ENCODE peak calls at places on chromosomes 16 and 17, in five cellular contexts. One of them, this sample, is unnamed.

GRCh38 chr16:3774156-3774767 is 56.9 kb upstream of the TRAP1 start:
- DNase-seq in mesothelial cell of epicardium: no peak
- DNase-seq in AG09319: no peak
- DNase-seq in Caco-2: no peak
- DNase-seq in lower leg skin: peak
- DNase-seq in this sample: no peak

GRCh38 chr17:39231091-39231561 is 5.4 kb upstream of the STAC2 start:
- DNase-seq in mesothelial cell of epicardium: no peak
- DNase-seq in lower leg skin: no peak
- DNase-seq in AG09319: no peak
- DNase-seq in Caco-2: no peak
- DNase-seq in this sample: no peak

GRCh38 chr16:87465306-87465705 is 27.5 kb downstream of the ZCCHC14 start:
- DNase-seq in lower leg skin: peak
- DNase-seq in mesothelial cell of epicardium: no peak
- DNase-seq in Caco-2: no peak
- DNase-seq in AG09319: peak
- DNase-seq in this sample: no peak

GRCh38 chr16:72427001-72427785 is 255.2 kb upstream of the PMFBP1 start:
- DNase-seq in lower leg skin: no peak
- DNase-seq in AG09319: no peak
- DNase-seq in mesothelial cell of epicardium: no peak
- DNase-seq in Caco-2: no peak
- DNase-seq in this sample: no peak

GRCh38 chr16:30664616-30665109 is 6.4 kb downstream of the FBRS start:
- DNase-seq in Caco-2: no peak
- DNase-seq in AG09319: no peak
- DNase-seq in lower leg skin: no peak
- DNase-seq in mesothelial cell of epicardium: no peak
- DNase-seq in this sample: no peak

GRCh38 chr16:79146-80054 is 1.4 kb downstream of the MPG start:
- DNase-seq in Caco-2: no peak
- DNase-seq in lower leg skin: no peak
- DNase-seq in mesothelial cell of epicardium: no peak
- DNase-seq in AG09319: no peak
- DNase-seq in this sample: no peak

GRCh38 chr17:17420035-17420434 is 56.8 kb upstream of the MED9 start:
- DNase-seq in mesothelial cell of epicardium: no peak
- DNase-seq in Caco-2: no peak
- DNase-seq in AG09319: no peak
- DNase-seq in lower leg skin: peak
- DNase-seq in this sample: no peak

GRCh38 chr17:57724038-57724728 is 20.9 kb downstream of the CCDC182 start:
- DNase-seq in lower leg skin: peak
- DNase-seq in AG09319: no peak
- DNase-seq in mesothelial cell of epicardium: no peak
- DNase-seq in Caco-2: no peak
- DNase-seq in this sample: no peak

GRCh38 chr16:1945559-1946391 is 2.8 kb upstream of the MSRB1 start:
- DNase-seq in Caco-2: no peak
- DNase-seq in lower leg skin: no peak
- DNase-seq in AG09319: no peak
- DNase-seq in mesothelial cell of epicardium: no peak
- DNase-seq in this sample: no peak

GRCh38 chr17:83189673-83190385 is 110.4 kb downstream of the METRNL start:
- DNase-seq in Caco-2: peak
- DNase-seq in mesothelial cell of epicardium: peak
- DNase-seq in AG09319: peak
- DNase-seq in lower leg skin: peak
- DNase-seq in this sample: no peak

GRCh38 chr17:81923302-81924260 is 4.0 kb downstream of the MAFG start:
- DNase-seq in AG09319: no peak
- DNase-seq in Caco-2: no peak
- DNase-seq in lower leg skin: no peak
- DNase-seq in mesothelial cell of epicardium: peak
- DNase-seq in this sample: peak

GRCh38 chr17:83101805-83102480 is 22.5 kb downstream of the METRNL start:
- DNase-seq in mesothelial cell of epicardium: no peak
- DNase-seq in AG09319: no peak
- DNase-seq in Caco-2: no peak
- DNase-seq in lower leg skin: no peak
- DNase-seq in this sample: no peak

GRCh38 chr16:69171325-69172095 is 15.5 kb upstream of the SNTB2 start:
- DNase-seq in mesothelial cell of epicardium: no peak
- DNase-seq in lower leg skin: peak
- DNase-seq in Caco-2: no peak
- DNase-seq in AG09319: no peak
- DNase-seq in this sample: no peak

GRCh38 chr17:81254955-81255717 is 16.0 kb downstream of the NDUFAF8 start:
- DNase-seq in Caco-2: peak
- DNase-seq in mesothelial cell of epicardium: peak
- DNase-seq in AG09319: peak
- DNase-seq in lower leg skin: peak
- DNase-seq in this sample: peak

GRCh38 chr17:80252871-80253270 is 7.8 kb upstream of the RNF213 start:
- DNase-seq in Caco-2: no peak
- DNase-seq in lower leg skin: no peak
- DNase-seq in mesothelial cell of epicardium: no peak
- DNase-seq in AG09319: no peak
- DNase-seq in this sample: peak

GRCh38 chr17:7413346-7413985 is 5.8 kb downstream of the NLGN2 start:
- DNase-seq in mesothelial cell of epicardium: no peak
- DNase-seq in lower leg skin: no peak
- DNase-seq in Caco-2: no peak
- DNase-seq in AG09319: peak
- DNase-seq in this sample: no peak

GRCh38 chr16:49492090-49492801 is 118.6 kb downstream of the C16orf78 start:
- DNase-seq in lower leg skin: peak
- DNase-seq in mesothelial cell of epicardium: peak
- DNase-seq in AG09319: no peak
- DNase-seq in Caco-2: no peak
- DNase-seq in this sample: peak

GRCh38 chr17:79438936-79439335 is 171.9 kb downstream of the RBFOX3 start:
- DNase-seq in mesothelial cell of epicardium: no peak
- DNase-seq in Caco-2: no peak
- DNase-seq in lower leg skin: no peak
- DNase-seq in AG09319: no peak
- DNase-seq in this sample: no peak

GRCh38 chr17:78903101-78903779 is at the start of gene CEP295NL:
- DNase-seq in lower leg skin: no peak
- DNase-seq in Caco-2: no peak
- DNase-seq in mesothelial cell of epicardium: no peak
- DNase-seq in AG09319: no peak
- DNase-seq in this sample: peak

GRCh38 chr16:19696312-19696711 is 21.7 kb downstream of the KNOP1 start:
- DNase-seq in lower leg skin: peak
- DNase-seq in Caco-2: no peak
- DNase-seq in AG09319: peak
- DNase-seq in mesothelial cell of epicardium: no peak
- DNase-seq in this sample: no peak
- TF ChIP-seq CTCF in lower leg skin: no peak
- TF ChIP-seq CTCF in Caco-2: no peak
- TF ChIP-seq CTCF in AG09319: no peak
- TF ChIP-seq CTCF in mesothelial cell of epicardium: no peak
- TF ChIP-seq CTCF in this sample: no peak

GRCh38 chr16:86222541-86222940 is 287.8 kb upstream of the FOXF1 start:
- DNase-seq in Caco-2: no peak
- DNase-seq in lower leg skin: peak
- DNase-seq in mesothelial cell of epicardium: peak
- DNase-seq in AG09319: peak
- DNase-seq in this sample: no peak

GRCh38 chr16:86224629-86225028 is 285.7 kb upstream of the FOXF1 start:
- DNase-seq in mesothelial cell of epicardium: peak
- DNase-seq in AG09319: no peak
- DNase-seq in Caco-2: no peak
- DNase-seq in lower leg skin: no peak
- DNase-seq in this sample: no peak

GRCh38 chr16:86222965-86223551 is 287.3 kb upstream of the FOXF1 start:
- DNase-seq in AG09319: peak
- DNase-seq in lower leg skin: no peak
- DNase-seq in Caco-2: no peak
- DNase-seq in mesothelial cell of epicardium: peak
- DNase-seq in this sample: no peak

GRCh38 chr16:86225905-86226371 is 284.4 kb upstream of the FOXF1 start:
- DNase-seq in lower leg skin: peak
- DNase-seq in AG09319: no peak
- DNase-seq in mesothelial cell of epicardium: peak
- DNase-seq in Caco-2: peak
- DNase-seq in this sample: no peak

GRCh38 chr16:86224126-86224525 is 286.2 kb upstream of the FOXF1 start:
- DNase-seq in mesothelial cell of epicardium: peak
- DNase-seq in lower leg skin: peak
- DNase-seq in AG09319: no peak
- DNase-seq in Caco-2: peak
- DNase-seq in this sample: no peak
- TF ChIP-seq CTCF in mesothelial cell of epicardium: no peak
- TF ChIP-seq CTCF in lower leg skin: no peak
- TF ChIP-seq CTCF in AG09319: peak
- TF ChIP-seq CTCF in Caco-2: no peak
- TF ChIP-seq CTCF in this sample: no peak

GRCh38 chr16:81889896-81890634 is 111.0 kb downstream of the PLCG2 start:
- DNase-seq in Caco-2: peak
- DNase-seq in mesothelial cell of epicardium: peak
- DNase-seq in lower leg skin: no peak
- DNase-seq in AG09319: peak
- DNase-seq in this sample: peak
- TF ChIP-seq CTCF in Caco-2: peak
- TF ChIP-seq CTCF in mesothelial cell of epicardium: peak
- TF ChIP-seq CTCF in lower leg skin: no peak
- TF ChIP-seq CTCF in AG09319: peak
- TF ChIP-seq CTCF in this sample: peak

GRCh38 chr16:56732832-56733231 is 2.9 kb downstream of the NUP93 start:
- DNase-seq in mesothelial cell of epicardium: no peak
- DNase-seq in AG09319: no peak
- DNase-seq in lower leg skin: no peak
- DNase-seq in Caco-2: no peak
- DNase-seq in this sample: no peak
- TF ChIP-seq CTCF in mesothelial cell of epicardium: no peak
- TF ChIP-seq CTCF in AG09319: no peak
- TF ChIP-seq CTCF in lower leg skin: no peak
- TF ChIP-seq CTCF in Caco-2: no peak
- TF ChIP-seq CTCF in this sample: no peak

GRCh38 chr16:74720579-74720978 is 19.9 kb upstream of the MLKL start:
- DNase-seq in lower leg skin: no peak
- DNase-seq in mesothelial cell of epicardium: no peak
- DNase-seq in AG09319: no peak
- DNase-seq in Caco-2: no peak
- DNase-seq in this sample: no peak
- TF ChIP-seq CTCF in lower leg skin: no peak
- TF ChIP-seq CTCF in mesothelial cell of epicardium: no peak
- TF ChIP-seq CTCF in AG09319: no peak
- TF ChIP-seq CTCF in Caco-2: no peak
- TF ChIP-seq CTCF in this sample: no peak

GRCh38 chr17:77366558-77367245 is 225.9 kb downstream of the SEC14L1 start:
- DNase-seq in lower leg skin: no peak
- DNase-seq in AG09319: no peak
- DNase-seq in mesothelial cell of epicardium: no peak
- DNase-seq in Caco-2: no peak
- DNase-seq in this sample: no peak
- TF ChIP-seq CTCF in lower leg skin: no peak
- TF ChIP-seq CTCF in AG09319: no peak
- TF ChIP-seq CTCF in mesothelial cell of epicardium: no peak
- TF ChIP-seq CTCF in Caco-2: no peak
- TF ChIP-seq CTCF in this sample: no peak

DNA sequence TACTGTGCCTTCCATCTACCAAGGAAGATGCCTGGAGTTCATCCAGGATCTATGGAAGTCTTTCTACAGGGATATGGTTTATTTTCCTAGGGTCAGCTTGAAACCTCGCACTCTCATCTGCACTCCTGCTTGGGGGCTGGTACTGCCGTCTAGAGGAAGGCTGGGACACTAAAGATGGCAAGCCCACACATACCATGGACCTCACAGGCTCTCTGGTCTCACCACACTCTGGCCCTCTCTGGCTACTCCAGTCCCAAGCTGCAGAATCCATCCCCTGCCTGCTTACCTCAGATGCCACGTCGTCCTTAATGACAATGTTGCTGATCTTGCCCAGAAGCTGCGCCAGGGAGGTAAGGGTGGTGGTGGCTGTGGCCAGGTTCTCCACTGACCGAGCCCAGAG is 2.1 kb upstream of the UNC119 start:
- DNase-seq in Caco-2: no peak
- DNase-seq in AG09319: no peak
- DNase-seq in lower leg skin: no peak
- DNase-seq in mesothelial cell of epicardium: no peak
- DNase-seq in this sample: no peak
- TF ChIP-seq CTCF in Caco-2: no peak
- TF ChIP-seq CTCF in AG09319: no peak
- TF ChIP-seq CTCF in lower leg skin: no peak
- TF ChIP-seq CTCF in mesothelial cell of epicardium: no peak
- TF ChIP-seq CTCF in this sample: no peak

GRCh38 chr17:75771334-75772281 is 6.6 kb upstream of the GALK1 start:
- DNase-seq in AG09319: no peak
- DNase-seq in Caco-2: peak
- DNase-seq in mesothelial cell of epicardium: no peak
- DNase-seq in lower leg skin: peak
- DNase-seq in this sample: no peak
- TF ChIP-seq CTCF in AG09319: peak
- TF ChIP-seq CTCF in Caco-2: no peak
- TF ChIP-seq CTCF in mesothelial cell of epicardium: no peak
- TF ChIP-seq CTCF in lower leg skin: no peak
- TF ChIP-seq CTCF in this sample: no peak

DNA sequence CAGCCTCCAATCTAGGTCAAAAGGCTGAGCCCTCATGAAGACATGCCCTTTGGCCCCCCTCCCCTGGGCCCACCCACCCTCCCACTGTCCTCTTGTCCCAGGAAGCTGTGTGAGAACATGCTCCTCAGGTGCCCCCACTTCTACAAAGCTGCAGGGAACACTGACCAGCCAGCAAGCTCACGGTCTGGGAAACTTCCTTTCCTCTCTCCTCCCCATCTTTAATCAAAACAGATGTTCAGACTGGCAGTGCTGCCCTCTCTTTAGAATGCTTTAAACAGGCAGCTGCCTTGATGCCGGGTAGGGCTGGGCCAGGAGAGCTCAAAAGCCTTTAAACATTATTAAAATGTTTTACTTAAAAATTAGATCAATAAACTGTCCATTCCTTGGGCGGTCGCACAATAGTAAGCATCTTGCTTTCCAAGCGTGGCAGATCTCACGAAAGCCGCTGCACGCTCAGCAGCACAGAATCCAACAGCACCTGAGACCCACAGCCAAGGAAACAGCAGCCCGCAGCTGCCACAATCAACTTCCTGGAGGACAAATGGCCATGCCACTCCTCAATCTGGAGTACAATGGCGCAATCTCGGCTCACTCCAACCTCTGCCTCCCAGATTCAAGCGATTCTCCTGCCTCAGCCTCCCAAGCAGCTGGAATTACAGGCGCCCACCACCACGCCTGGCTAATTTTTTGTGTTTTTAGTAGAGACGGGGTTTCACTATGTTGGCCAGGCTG is 399.2 kb downstream of the SLC39A11 start:
- DNase-seq in AG09319: no peak
- DNase-seq in lower leg skin: no peak
- DNase-seq in mesothelial cell of epicardium: no peak
- DNase-seq in Caco-2: no peak
- DNase-seq in this sample: no peak
- TF ChIP-seq CTCF in AG09319: no peak
- TF ChIP-seq CTCF in lower leg skin: no peak
- TF ChIP-seq CTCF in mesothelial cell of epicardium: no peak
- TF ChIP-seq CTCF in Caco-2: no peak
- TF ChIP-seq CTCF in this sample: no peak

This sample was measured in progenitor cell of endocrine pancreas.